ENCODE peak calls at places on chromosome 22, in four cellular contexts. B, V, S and Q are unnamed samples.

GRCh38 chr22:49647346-49648026 is 180.2 kb downstream of the BRD1 start:
- DNase-seq in V (no peak), S (no peak), B (no peak), Q (no peak)

GRCh38 chr22:23243006-23243573 is 62.8 kb downstream of the BCR start:
- DNase-seq in S (no peak), B (peak; percentile 51), V (no peak), Q (no peak)

GRCh38 chr22:22721681-22722309 is 77.4 kb downstream of the GGTLC2 start:
- DNase-seq in S (no peak), V (no peak), B (no peak), Q (peak; percentile 64)

GRCh38 chr22:40204331-40205116 is 26.8 kb downstream of the TNRC6B start:
- DNase-seq in V (no peak), B (no peak), S (no peak), Q (peak; percentile 69)

GRCh38 chr22:41446057-41446501 is 522 bp downstream of the TOB2 start:
- DNase-seq in B (no peak), S (no peak), V (peak; percentile 19), Q (no peak)

GRCh38 chr22:22907551-22908494 is 20.2 kb downstream of the IGLL5 start:
- DNase-seq in S (no peak), V (no peak), B (no peak), Q (no peak)

GRCh38 chr22:28123989-28124766 is 205.1 kb upstream of the PITPNB start:
- DNase-seq in B (no peak), V (no peak), S (no peak), Q (no peak)

GRCh38 chr22:50016988-50017700 is 4.6 kb upstream of the IL17REL start:
- DNase-seq in B (no peak), V (no peak), S (no peak), Q (no peak)

GRCh38 chr22:46631113-46631512 is 10.9 kb downstream of the GRAMD4 start:
- DNase-seq in V (no peak), S (no peak), B (no peak), Q (no peak)
- TF ChIP-seq CTCF in V (no peak), S (no peak), B (no peak), Q (no peak)

GRCh38 chr22:38296372-38296771 is 20.9 kb downstream of the CSNK1E start:
- DNase-seq in S (no peak), V (no peak), B (no peak), Q (no peak)

GRCh38 chr22:38300197-38300945 is 16.9 kb downstream of the CSNK1E start:
- DNase-seq in B (no peak), V (no peak), S (no peak), Q (no peak)

GRCh38 chr22:38299758-38300157 is 17.5 kb downstream of the CSNK1E start:
- DNase-seq in S (no peak), B (no peak), V (no peak), Q (no peak)

GRCh38 chr22:38299001-38299651 is 18.1 kb downstream of the CSNK1E start:
- DNase-seq in V (no peak), B (no peak), S (no peak), Q (no peak)

GRCh38 chr22:38298312-38299000 is 18.8 kb downstream of the CSNK1E start:
- DNase-seq in S (peak; percentile 37), V (no peak), B (no peak), Q (peak; percentile 32)
- TF ChIP-seq CTCF in S (peak; percentile 23), V (peak; percentile 54), B (peak; percentile 54), Q (peak; percentile 76)

GRCh38 chr22:35564975-35565867 is 24.6 kb downstream of the RASD2 start:
- DNase-seq in S (no peak), B (no peak), V (no peak), Q (no peak)
- TF ChIP-seq CTCF in S (no peak), B (no peak), V (no peak), Q (no peak)

DNA sequence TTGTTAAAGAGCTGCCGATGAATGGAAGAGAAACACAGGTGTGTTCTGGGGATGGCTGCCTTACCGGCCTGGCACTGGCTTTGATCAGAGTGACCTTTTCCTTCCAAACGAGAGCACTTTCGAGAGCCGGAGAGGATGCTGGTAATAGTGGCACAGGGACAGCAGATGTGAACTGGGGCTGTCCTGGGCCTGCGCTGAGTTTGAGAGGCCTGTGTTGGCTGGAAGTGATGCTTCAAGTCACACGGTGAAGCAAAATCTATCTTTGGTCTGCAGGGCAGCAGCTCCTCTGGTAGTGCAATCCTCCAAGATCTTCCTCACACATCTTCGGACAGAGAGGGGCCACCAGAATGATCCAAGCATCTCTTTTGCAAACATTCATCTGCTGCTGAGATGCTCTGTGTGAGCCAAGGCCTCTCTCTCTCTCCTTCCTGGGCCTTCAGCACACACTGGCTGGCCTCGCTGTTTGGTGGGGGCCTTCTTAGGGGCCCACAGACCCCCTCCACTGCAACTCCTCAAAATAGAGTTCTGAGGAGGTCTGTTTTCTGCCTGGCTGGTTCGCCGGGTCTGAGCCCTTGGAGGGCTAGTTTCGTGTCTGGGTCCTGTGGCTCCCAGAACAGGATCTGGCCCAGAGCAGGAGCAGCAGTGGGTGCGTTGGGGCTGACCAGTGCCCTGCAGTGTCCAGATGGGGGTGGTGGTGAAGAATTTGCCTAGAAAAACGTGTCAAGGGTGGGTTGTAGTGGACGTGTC is 6.4 kb downstream of the MPPED1 start:
- DNase-seq in B (no peak), S (no peak), V (no peak), Q (no peak)
- TF ChIP-seq CTCF in B (no peak), S (no peak), V (no peak), Q (no peak)

DNA sequence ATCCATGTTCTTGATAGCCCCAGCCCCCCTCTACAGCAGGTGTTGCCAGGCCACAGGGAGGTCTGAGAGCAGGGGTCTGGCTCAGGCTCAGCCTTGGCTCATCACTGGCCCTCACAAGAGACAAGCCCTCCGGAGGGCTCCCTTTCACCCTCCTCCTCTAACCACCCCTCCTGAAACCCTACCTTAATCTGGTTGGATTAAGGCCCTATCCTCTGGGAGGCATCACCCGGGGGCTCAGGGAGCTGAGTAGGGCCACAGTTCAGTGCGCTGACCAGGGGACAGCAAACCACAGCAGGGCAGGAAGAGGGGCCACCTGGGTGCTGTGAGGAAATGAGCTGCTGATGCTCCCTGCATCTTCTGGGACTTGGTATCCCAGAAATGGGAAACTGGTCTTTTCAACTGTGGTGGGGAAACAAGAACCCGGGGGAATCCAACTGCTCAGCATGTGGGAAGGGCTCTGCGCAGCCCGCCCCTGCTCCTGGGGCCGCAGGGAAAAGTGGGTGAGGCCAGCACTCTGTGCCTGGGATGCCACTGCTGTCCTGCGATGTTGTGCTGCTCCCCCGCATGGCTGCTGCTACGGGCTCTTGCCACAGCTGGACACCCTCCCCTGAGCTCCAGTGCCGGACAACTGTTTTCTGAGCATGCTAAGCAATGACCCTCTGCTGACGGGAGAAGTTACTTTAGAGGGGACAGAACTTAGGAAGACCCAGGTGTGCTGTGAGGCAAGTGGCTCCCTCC is 17.5 kb downstream of the ADORA2A start:
- DNase-seq in B (no peak), S (no peak), V (no peak), Q (no peak)
- TF ChIP-seq CTCF in B (no peak), S (no peak), V (no peak), Q (no peak)

GRCh38 chr22:36829370-36830002 is 12.7 kb upstream of the PVALB start:
- DNase-seq in B (no peak), S (no peak), V (no peak), Q (no peak)
- TF ChIP-seq CTCF in B (no peak), S (no peak), V (no peak), Q (no peak)

GRCh38 chr22:37330200-37331033 is 48.1 kb downstream of the CYTH4 start:
- DNase-seq in B (peak; percentile 81), S (no peak), V (peak; percentile 53), Q (peak; percentile 69)
- TF ChIP-seq CTCF in B (peak; percentile 36), S (no peak), V (peak; percentile 19), Q (peak; percentile 50)